ENCODE peak calls at places on chromosomes 2 and 18, in five cellular contexts. One of them, this sample, is unnamed.

GRCh38 chr18:22609642-22610041 is 191.9 kb upstream of the CTAGE1 start:
- DNase-seq in mesendoderm: peak; percentile 43
- DNase-seq in T-helper 9 cell: no peak
- DNase-seq in GM23338: peak; percentile 45
- DNase-seq in cardiac muscle cell: peak; percentile 64
- DNase-seq in this sample: peak; percentile 69

GRCh38 chr18:74498712-74499629 is 2.8 kb downstream of the CNDP2 start:
- DNase-seq in mesendoderm: no peak
- DNase-seq in T-helper 9 cell: peak; percentile 63
- DNase-seq in GM23338: no peak
- DNase-seq in cardiac muscle cell: no peak
- DNase-seq in this sample: peak; percentile 76

GRCh38 chr2:45904931-45905642 is 253.6 kb downstream of the PRKCE start:
- DNase-seq in mesendoderm: no peak
- DNase-seq in T-helper 9 cell: no peak
- DNase-seq in GM23338: no peak
- DNase-seq in cardiac muscle cell: no peak
- DNase-seq in this sample: no peak

GRCh38 chr2:74025971-74026612 is 41.4 kb downstream of the TET3 start:
- DNase-seq in mesendoderm: peak; percentile 70
- DNase-seq in T-helper 9 cell: no peak
- DNase-seq in GM23338: peak; percentile 83
- DNase-seq in cardiac muscle cell: no peak
- DNase-seq in this sample: no peak

GRCh38 chr18:46253498-46253897 is 149.3 kb downstream of the HAUS1 start:
- DNase-seq in mesendoderm: no peak
- DNase-seq in T-helper 9 cell: no peak
- DNase-seq in GM23338: no peak
- DNase-seq in cardiac muscle cell: peak; percentile 58
- DNase-seq in this sample: no peak

GRCh38 chr18:39911716-39912115 is 2043.3 kb upstream of the PIK3C3 start:
- DNase-seq in mesendoderm: no peak
- DNase-seq in T-helper 9 cell: no peak
- DNase-seq in GM23338: no peak
- DNase-seq in cardiac muscle cell: no peak
- DNase-seq in this sample: no peak

GRCh38 chr2:175180701-175181103 is 808 bp downstream of the ATP5MC3 start:
- DNase-seq in mesendoderm: peak; percentile 69
- DNase-seq in T-helper 9 cell: peak; percentile 24
- DNase-seq in GM23338: peak; percentile 56
- DNase-seq in cardiac muscle cell: peak; percentile 53
- DNase-seq in this sample: peak; percentile 58

GRCh38 chr2:228540976-228541375 is 359.5 kb upstream of the SPHKAP start:
- DNase-seq in mesendoderm: no peak
- DNase-seq in T-helper 9 cell: no peak
- DNase-seq in GM23338: no peak
- DNase-seq in cardiac muscle cell: no peak
- DNase-seq in this sample: no peak

GRCh38 chr2:118763797-118764196 is 83.7 kb downstream of the EN1 start:
- DNase-seq in mesendoderm: peak; percentile 73
- DNase-seq in T-helper 9 cell: no peak
- DNase-seq in GM23338: peak; percentile 81
- DNase-seq in cardiac muscle cell: peak; percentile 60
- DNase-seq in this sample: no peak

GRCh38 chr2:154623819-154624218 is 74.7 kb upstream of the KCNJ3 start:
- DNase-seq in mesendoderm: peak; percentile 70
- DNase-seq in T-helper 9 cell: no peak
- DNase-seq in GM23338: peak; percentile 74
- DNase-seq in cardiac muscle cell: peak; percentile 10
- DNase-seq in this sample: no peak

GRCh38 chr2:229282758-229283546 is 11.9 kb upstream of the PID1 start:
- DNase-seq in mesendoderm: no peak
- DNase-seq in T-helper 9 cell: no peak
- DNase-seq in GM23338: no peak
- DNase-seq in cardiac muscle cell: peak; percentile 99
- DNase-seq in this sample: no peak

GRCh38 chr2:166417669-166418068 is 41.9 kb upstream of the SCN9A start:
- DNase-seq in mesendoderm: peak; percentile 45
- DNase-seq in T-helper 9 cell: no peak
- DNase-seq in GM23338: peak; percentile 53
- DNase-seq in cardiac muscle cell: peak; percentile 58
- DNase-seq in this sample: no peak

GRCh38 chr2:70985283-70985688 is 6.9 kb downstream of the ANKRD53 start:
- DNase-seq in mesendoderm: no peak
- DNase-seq in T-helper 9 cell: no peak
- DNase-seq in GM23338: no peak
- DNase-seq in cardiac muscle cell: no peak
- DNase-seq in this sample: no peak

GRCh38 chr2:183162362-183162761 is 38.1 kb downstream of the NUP35 start:
- DNase-seq in mesendoderm: no peak
- DNase-seq in T-helper 9 cell: no peak
- DNase-seq in GM23338: no peak
- DNase-seq in cardiac muscle cell: peak; percentile 5
- DNase-seq in this sample: no peak

GRCh38 chr2:18855027-18855426 is 265.7 kb upstream of the NT5C1B start:
- DNase-seq in mesendoderm: peak; percentile 26
- DNase-seq in T-helper 9 cell: no peak
- DNase-seq in GM23338: peak; percentile 41
- DNase-seq in cardiac muscle cell: peak; percentile 42
- DNase-seq in this sample: no peak

GRCh38 chr2:174797792-174798276 is 33.6 kb upstream of the CHRNA1 start:
- DNase-seq in mesendoderm: no peak
- DNase-seq in T-helper 9 cell: no peak
- DNase-seq in GM23338: no peak
- DNase-seq in cardiac muscle cell: no peak
- DNase-seq in this sample: no peak

GRCh38 chr2:25982273-25982967 is at the start of gene KIF3C:
- DNase-seq in mesendoderm: peak; percentile 90
- DNase-seq in T-helper 9 cell: peak; percentile 68
- DNase-seq in GM23338: peak; percentile 97
- DNase-seq in cardiac muscle cell: peak; percentile 78
- DNase-seq in this sample: peak; percentile 71

GRCh38 chr2:225177098-225177497 is 134.8 kb upstream of the DOCK10 start:
- DNase-seq in mesendoderm: peak; percentile 6
- DNase-seq in T-helper 9 cell: no peak
- DNase-seq in GM23338: no peak
- DNase-seq in cardiac muscle cell: peak; percentile 14
- DNase-seq in this sample: no peak

GRCh38 chr2:177315303-177315887 is 50.9 kb upstream of the NFE2L2 start:
- DNase-seq in mesendoderm: no peak
- DNase-seq in T-helper 9 cell: no peak
- DNase-seq in GM23338: peak; percentile 39
- DNase-seq in cardiac muscle cell: no peak
- DNase-seq in this sample: no peak

GRCh38 chr2:236346366-236346765 is 82.2 kb upstream of the ASB18 start:
- DNase-seq in mesendoderm: no peak
- DNase-seq in T-helper 9 cell: no peak
- DNase-seq in GM23338: no peak
- DNase-seq in cardiac muscle cell: no peak
- DNase-seq in this sample: no peak

GRCh38 chr18:58402951-58403702 is 225.8 kb downstream of the ALPK2 start:
- DNase-seq in mesendoderm: no peak
- DNase-seq in T-helper 9 cell: no peak
- DNase-seq in GM23338: no peak
- DNase-seq in cardiac muscle cell: no peak
- DNase-seq in this sample: peak; percentile 52

GRCh38 chr2:69969991-69970390 is 8.6 kb upstream of the ASPRV1 start:
- DNase-seq in mesendoderm: peak; percentile 67
- DNase-seq in T-helper 9 cell: no peak
- DNase-seq in GM23338: no peak
- DNase-seq in cardiac muscle cell: no peak
- DNase-seq in this sample: no peak

GRCh38 chr2:232476045-232476444 is 11.6 kb downstream of the ECEL1 start:
- DNase-seq in mesendoderm: no peak
- DNase-seq in T-helper 9 cell: no peak
- DNase-seq in GM23338: peak; percentile 29
- DNase-seq in cardiac muscle cell: no peak
- DNase-seq in this sample: no peak

GRCh38 chr18:63253428-63254372 is 65.9 kb downstream of the BCL2 start:
- DNase-seq in mesendoderm: no peak
- DNase-seq in T-helper 9 cell: no peak
- DNase-seq in GM23338: no peak
- DNase-seq in cardiac muscle cell: peak; percentile 70
- DNase-seq in this sample: no peak

GRCh38 chr18:49859006-49859359 is 45.6 kb upstream of the ACAA2 start:
- DNase-seq in mesendoderm: no peak
- DNase-seq in T-helper 9 cell: no peak
- DNase-seq in GM23338: peak; percentile 38
- DNase-seq in cardiac muscle cell: no peak
- DNase-seq in this sample: no peak

GRCh38 chr18:5237083-5237722 is 40.1 kb upstream of the AKAIN1 start:
- DNase-seq in mesendoderm: no peak
- DNase-seq in T-helper 9 cell: no peak
- DNase-seq in GM23338: no peak
- DNase-seq in cardiac muscle cell: peak; percentile 14
- DNase-seq in this sample: no peak

GRCh38 chr2:231482806-231483391 is 18.6 kb upstream of the NCL start:
- DNase-seq in mesendoderm: peak; percentile 73
- DNase-seq in T-helper 9 cell: peak; percentile 62
- DNase-seq in GM23338: peak; percentile 89
- DNase-seq in cardiac muscle cell: peak; percentile 73
- DNase-seq in this sample: peak; percentile 85

GRCh38 chr2:101428413-101429176 is 41.3 kb upstream of the CREG2 start:
- DNase-seq in mesendoderm: no peak
- DNase-seq in T-helper 9 cell: no peak
- DNase-seq in GM23338: no peak
- DNase-seq in cardiac muscle cell: no peak
- DNase-seq in this sample: no peak

GRCh38 chr2:67295851-67296250 is 101.3 kb upstream of the ETAA1 start:
- DNase-seq in mesendoderm: no peak
- DNase-seq in T-helper 9 cell: no peak
- DNase-seq in GM23338: no peak
- DNase-seq in cardiac muscle cell: no peak
- DNase-seq in this sample: no peak

GRCh38 chr2:145939949-145940348 is 1420.0 kb upstream of the ZEB2 start:
- DNase-seq in mesendoderm: no peak
- DNase-seq in T-helper 9 cell: no peak
- DNase-seq in GM23338: no peak
- DNase-seq in cardiac muscle cell: no peak
- DNase-seq in this sample: no peak

GRCh38 chr2:109164739-109165221 is 35.8 kb downstream of the SH3RF3 start:
- DNase-seq in mesendoderm: no peak
- DNase-seq in T-helper 9 cell: no peak
- DNase-seq in GM23338: no peak
- DNase-seq in cardiac muscle cell: peak; percentile 72
- DNase-seq in this sample: no peak

GRCh38 chr2:24365051-24365450 is 4.7 kb upstream of the ITSN2 start:
- DNase-seq in mesendoderm: no peak
- DNase-seq in T-helper 9 cell: no peak
- DNase-seq in GM23338: no peak
- DNase-seq in cardiac muscle cell: no peak
- DNase-seq in this sample: peak; percentile 70

This sample was measured in right lobe of liver.